ENCODE peak calls at places on chromosomes 12 and 14, in ten cellular contexts. One of them, this sample, is unnamed.

GRCh38 chr14:69153848-69154208 is 909 bp upstream of the DCAF5 start:
- DNase-seq in activated CD8-positive, alpha-beta T cell treated with anti-CD3 and anti-CD28 coated beads for 36 hours: no peak
- DNase-seq in activated T-helper 9 cell treated with anti-CD3 and anti-CD28 coated beads, Interleukin-2, amount 50 U/mL, for 16 hours: no peak
- DNase-seq in small intestine: no peak
- DNase-seq in naive thymus-derived CD8-positive, alpha-beta T cell: no peak
- DNase-seq in H54: no peak
- DNase-seq in progenitor cell of endocrine pancreas: no peak
- DNase-seq in fibroblast of lung: peak; percentile 29
- DNase-seq in NCI-H526: peak; percentile 27
- DNase-seq in midbrain: peak; percentile 49
- DNase-seq in this sample: no peak

GRCh38 chr12:513446-513845 is 53.7 kb downstream of the B4GALNT3 start:
- DNase-seq in activated CD8-positive, alpha-beta T cell treated with anti-CD3 and anti-CD28 coated beads for 36 hours: no peak
- DNase-seq in activated T-helper 9 cell treated with anti-CD3 and anti-CD28 coated beads, Interleukin-2, amount 50 U/mL, for 16 hours: no peak
- DNase-seq in small intestine: no peak
- DNase-seq in naive thymus-derived CD8-positive, alpha-beta T cell: no peak
- DNase-seq in H54: no peak
- DNase-seq in progenitor cell of endocrine pancreas: no peak
- DNase-seq in fibroblast of lung: no peak
- DNase-seq in NCI-H526: no peak
- DNase-seq in midbrain: no peak
- DNase-seq in this sample: no peak

GRCh38 chr12:70646850-70647249 is 9.6 kb upstream of the PTPRB start:
- DNase-seq in activated CD8-positive, alpha-beta T cell treated with anti-CD3 and anti-CD28 coated beads for 36 hours: no peak
- DNase-seq in activated T-helper 9 cell treated with anti-CD3 and anti-CD28 coated beads, Interleukin-2, amount 50 U/mL, for 16 hours: no peak
- DNase-seq in small intestine: no peak
- DNase-seq in naive thymus-derived CD8-positive, alpha-beta T cell: no peak
- DNase-seq in H54: no peak
- DNase-seq in progenitor cell of endocrine pancreas: no peak
- DNase-seq in fibroblast of lung: peak; percentile 96
- DNase-seq in NCI-H526: no peak
- DNase-seq in midbrain: no peak
- DNase-seq in this sample: no peak

GRCh38 chr14:103745424-103745823 is 29.8 kb downstream of the ZFYVE21 start:
- DNase-seq in activated CD8-positive, alpha-beta T cell treated with anti-CD3 and anti-CD28 coated beads for 36 hours: no peak
- DNase-seq in activated T-helper 9 cell treated with anti-CD3 and anti-CD28 coated beads, Interleukin-2, amount 50 U/mL, for 16 hours: no peak
- DNase-seq in small intestine: peak; percentile 87
- DNase-seq in naive thymus-derived CD8-positive, alpha-beta T cell: no peak
- DNase-seq in H54: no peak
- DNase-seq in progenitor cell of endocrine pancreas: no peak
- DNase-seq in fibroblast of lung: no peak
- DNase-seq in NCI-H526: no peak
- DNase-seq in midbrain: no peak
- DNase-seq in this sample: no peak

GRCh38 chr14:73235531-73236155 is 1.7 kb upstream of the PAPLN start:
- DNase-seq in activated CD8-positive, alpha-beta T cell treated with anti-CD3 and anti-CD28 coated beads for 36 hours: no peak
- DNase-seq in activated T-helper 9 cell treated with anti-CD3 and anti-CD28 coated beads, Interleukin-2, amount 50 U/mL, for 16 hours: no peak
- DNase-seq in small intestine: peak; percentile 53
- DNase-seq in naive thymus-derived CD8-positive, alpha-beta T cell: no peak
- DNase-seq in H54: peak; percentile 25
- DNase-seq in progenitor cell of endocrine pancreas: no peak
- DNase-seq in fibroblast of lung: peak; percentile 32
- DNase-seq in NCI-H526: peak; percentile 27
- DNase-seq in midbrain: no peak
- DNase-seq in this sample: no peak

GRCh38 chr14:37595809-37596595 is 573 bp downstream of the TTC6 start:
- DNase-seq in activated CD8-positive, alpha-beta T cell treated with anti-CD3 and anti-CD28 coated beads for 36 hours: peak; percentile 88
- DNase-seq in activated T-helper 9 cell treated with anti-CD3 and anti-CD28 coated beads, Interleukin-2, amount 50 U/mL, for 16 hours: peak; percentile 33
- DNase-seq in small intestine: peak; percentile 86
- DNase-seq in naive thymus-derived CD8-positive, alpha-beta T cell: no peak
- DNase-seq in H54: no peak
- DNase-seq in progenitor cell of endocrine pancreas: peak; percentile 58
- DNase-seq in fibroblast of lung: peak; percentile 22
- DNase-seq in NCI-H526: peak; percentile 98
- DNase-seq in midbrain: no peak
- DNase-seq in this sample: no peak

GRCh38 chr12:46915861-46916260 is 90.1 kb upstream of the SLC38A4 start:
- DNase-seq in activated CD8-positive, alpha-beta T cell treated with anti-CD3 and anti-CD28 coated beads for 36 hours: no peak
- DNase-seq in activated T-helper 9 cell treated with anti-CD3 and anti-CD28 coated beads, Interleukin-2, amount 50 U/mL, for 16 hours: no peak
- DNase-seq in small intestine: no peak
- DNase-seq in naive thymus-derived CD8-positive, alpha-beta T cell: no peak
- DNase-seq in H54: no peak
- DNase-seq in progenitor cell of endocrine pancreas: no peak
- DNase-seq in fibroblast of lung: peak; percentile 69
- DNase-seq in NCI-H526: no peak
- DNase-seq in midbrain: no peak
- DNase-seq in this sample: no peak

GRCh38 chr12:24948452-24948815 is 467 bp downstream of the BCAT1 start:
- DNase-seq in activated CD8-positive, alpha-beta T cell treated with anti-CD3 and anti-CD28 coated beads for 36 hours: peak; percentile 56
- DNase-seq in activated T-helper 9 cell treated with anti-CD3 and anti-CD28 coated beads, Interleukin-2, amount 50 U/mL, for 16 hours: no peak
- DNase-seq in small intestine: no peak
- DNase-seq in naive thymus-derived CD8-positive, alpha-beta T cell: peak; percentile 9
- DNase-seq in H54: peak; percentile 8
- DNase-seq in progenitor cell of endocrine pancreas: no peak
- DNase-seq in fibroblast of lung: peak; percentile 61
- DNase-seq in NCI-H526: peak; percentile 74
- DNase-seq in midbrain: no peak
- DNase-seq in this sample: peak; percentile 57

GRCh38 chr12:99758997-99759396 is 111.4 kb downstream of the GARIN6 start:
- DNase-seq in activated CD8-positive, alpha-beta T cell treated with anti-CD3 and anti-CD28 coated beads for 36 hours: no peak
- DNase-seq in activated T-helper 9 cell treated with anti-CD3 and anti-CD28 coated beads, Interleukin-2, amount 50 U/mL, for 16 hours: no peak
- DNase-seq in small intestine: no peak
- DNase-seq in naive thymus-derived CD8-positive, alpha-beta T cell: no peak
- DNase-seq in H54: no peak
- DNase-seq in progenitor cell of endocrine pancreas: no peak
- DNase-seq in fibroblast of lung: no peak
- DNase-seq in NCI-H526: no peak
- DNase-seq in midbrain: no peak
- DNase-seq in this sample: no peak

GRCh38 chr12:104957388-104958008 is 592 bp downstream of the SLC41A2 start:
- DNase-seq in activated CD8-positive, alpha-beta T cell treated with anti-CD3 and anti-CD28 coated beads for 36 hours: peak; percentile 49
- DNase-seq in activated T-helper 9 cell treated with anti-CD3 and anti-CD28 coated beads, Interleukin-2, amount 50 U/mL, for 16 hours: peak; percentile 10
- DNase-seq in small intestine: peak; percentile 45
- DNase-seq in naive thymus-derived CD8-positive, alpha-beta T cell: peak; percentile 36
- DNase-seq in H54: no peak
- DNase-seq in progenitor cell of endocrine pancreas: no peak
- DNase-seq in fibroblast of lung: no peak
- DNase-seq in NCI-H526: peak; percentile 51
- DNase-seq in midbrain: no peak
- DNase-seq in this sample: no peak

GRCh38 chr14:72479471-72479931 is 414.4 kb downstream of the DPF3 start:
- DNase-seq in activated CD8-positive, alpha-beta T cell treated with anti-CD3 and anti-CD28 coated beads for 36 hours: peak; percentile 16
- DNase-seq in activated T-helper 9 cell treated with anti-CD3 and anti-CD28 coated beads, Interleukin-2, amount 50 U/mL, for 16 hours: no peak
- DNase-seq in small intestine: no peak
- DNase-seq in naive thymus-derived CD8-positive, alpha-beta T cell: no peak
- DNase-seq in H54: no peak
- DNase-seq in progenitor cell of endocrine pancreas: no peak
- DNase-seq in fibroblast of lung: peak; percentile 47
- DNase-seq in NCI-H526: peak; percentile 61
- DNase-seq in midbrain: no peak
- DNase-seq in this sample: peak; percentile 37

GRCh38 chr14:69685716-69686115 is 74.3 kb downstream of the SUSD6 start:
- DNase-seq in activated CD8-positive, alpha-beta T cell treated with anti-CD3 and anti-CD28 coated beads for 36 hours: peak; percentile 54
- DNase-seq in activated T-helper 9 cell treated with anti-CD3 and anti-CD28 coated beads, Interleukin-2, amount 50 U/mL, for 16 hours: no peak
- DNase-seq in small intestine: peak; percentile 82
- DNase-seq in naive thymus-derived CD8-positive, alpha-beta T cell: no peak
- DNase-seq in H54: no peak
- DNase-seq in progenitor cell of endocrine pancreas: no peak
- DNase-seq in fibroblast of lung: peak; percentile 77
- DNase-seq in NCI-H526: peak; percentile 19
- DNase-seq in midbrain: peak; percentile 73
- DNase-seq in this sample: no peak

GRCh38 chr14:65250162-65250495 is 147.8 kb upstream of the MAX start:
- DNase-seq in activated CD8-positive, alpha-beta T cell treated with anti-CD3 and anti-CD28 coated beads for 36 hours: no peak
- DNase-seq in activated T-helper 9 cell treated with anti-CD3 and anti-CD28 coated beads, Interleukin-2, amount 50 U/mL, for 16 hours: no peak
- DNase-seq in small intestine: no peak
- DNase-seq in naive thymus-derived CD8-positive, alpha-beta T cell: no peak
- DNase-seq in H54: no peak
- DNase-seq in progenitor cell of endocrine pancreas: no peak
- DNase-seq in fibroblast of lung: no peak
- DNase-seq in NCI-H526: no peak
- DNase-seq in midbrain: no peak
- DNase-seq in this sample: no peak

GRCh38 chr12:52691076-52691764 is 11.0 kb upstream of the KRT1 start:
- DNase-seq in activated CD8-positive, alpha-beta T cell treated with anti-CD3 and anti-CD28 coated beads for 36 hours: peak; percentile 57
- DNase-seq in activated T-helper 9 cell treated with anti-CD3 and anti-CD28 coated beads, Interleukin-2, amount 50 U/mL, for 16 hours: peak; percentile 17
- DNase-seq in small intestine: no peak
- DNase-seq in naive thymus-derived CD8-positive, alpha-beta T cell: peak; percentile 68
- DNase-seq in H54: no peak
- DNase-seq in progenitor cell of endocrine pancreas: no peak
- DNase-seq in fibroblast of lung: no peak
- DNase-seq in NCI-H526: peak; percentile 63
- DNase-seq in midbrain: no peak
- DNase-seq in this sample: no peak

GRCh38 chr12:6336859-6337744 is 4.8 kb downstream of the TNFRSF1A start:
- DNase-seq in activated CD8-positive, alpha-beta T cell treated with anti-CD3 and anti-CD28 coated beads for 36 hours: peak; percentile 71
- DNase-seq in activated T-helper 9 cell treated with anti-CD3 and anti-CD28 coated beads, Interleukin-2, amount 50 U/mL, for 16 hours: peak; percentile 40
- DNase-seq in small intestine: peak; percentile 70
- DNase-seq in naive thymus-derived CD8-positive, alpha-beta T cell: peak; percentile 77
- DNase-seq in H54: no peak
- DNase-seq in progenitor cell of endocrine pancreas: no peak
- DNase-seq in fibroblast of lung: no peak
- DNase-seq in NCI-H526: no peak
- DNase-seq in midbrain: no peak
- DNase-seq in this sample: no peak

GRCh38 chr12:84113666-84114065 is 798.9 kb downstream of the SLC6A15 start:
- DNase-seq in activated CD8-positive, alpha-beta T cell treated with anti-CD3 and anti-CD28 coated beads for 36 hours: no peak
- DNase-seq in activated T-helper 9 cell treated with anti-CD3 and anti-CD28 coated beads, Interleukin-2, amount 50 U/mL, for 16 hours: no peak
- DNase-seq in small intestine: no peak
- DNase-seq in naive thymus-derived CD8-positive, alpha-beta T cell: no peak
- DNase-seq in H54: no peak
- DNase-seq in progenitor cell of endocrine pancreas: no peak
- DNase-seq in fibroblast of lung: no peak
- DNase-seq in NCI-H526: no peak
- DNase-seq in midbrain: no peak
- DNase-seq in this sample: no peak

GRCh38 chr14:30559638-30560071 is 697 bp downstream of the G2E3 start:
- DNase-seq in activated CD8-positive, alpha-beta T cell treated with anti-CD3 and anti-CD28 coated beads for 36 hours: peak; percentile 32
- DNase-seq in activated T-helper 9 cell treated with anti-CD3 and anti-CD28 coated beads, Interleukin-2, amount 50 U/mL, for 16 hours: no peak
- DNase-seq in small intestine: peak; percentile 23
- DNase-seq in naive thymus-derived CD8-positive, alpha-beta T cell: peak; percentile 31
- DNase-seq in H54: no peak
- DNase-seq in progenitor cell of endocrine pancreas: no peak
- DNase-seq in fibroblast of lung: peak; percentile 81
- DNase-seq in NCI-H526: peak; percentile 51
- DNase-seq in midbrain: no peak
- DNase-seq in this sample: no peak

GRCh38 chr12:90543393-90543792 is 411.6 kb downstream of the CCER1 start:
- DNase-seq in activated CD8-positive, alpha-beta T cell treated with anti-CD3 and anti-CD28 coated beads for 36 hours: no peak
- DNase-seq in activated T-helper 9 cell treated with anti-CD3 and anti-CD28 coated beads, Interleukin-2, amount 50 U/mL, for 16 hours: no peak
- DNase-seq in small intestine: no peak
- DNase-seq in naive thymus-derived CD8-positive, alpha-beta T cell: no peak
- DNase-seq in H54: no peak
- DNase-seq in progenitor cell of endocrine pancreas: no peak
- DNase-seq in fibroblast of lung: peak; percentile 59
- DNase-seq in NCI-H526: no peak
- DNase-seq in midbrain: no peak
- DNase-seq in this sample: no peak

GRCh38 chr12:69254046-69254445 is 14.7 kb downstream of the CPSF6 start:
- DNase-seq in activated CD8-positive, alpha-beta T cell treated with anti-CD3 and anti-CD28 coated beads for 36 hours: no peak
- DNase-seq in activated T-helper 9 cell treated with anti-CD3 and anti-CD28 coated beads, Interleukin-2, amount 50 U/mL, for 16 hours: no peak
- DNase-seq in small intestine: peak; percentile 67
- DNase-seq in naive thymus-derived CD8-positive, alpha-beta T cell: peak; percentile 70
- DNase-seq in H54: no peak
- DNase-seq in progenitor cell of endocrine pancreas: no peak
- DNase-seq in fibroblast of lung: peak; percentile 43
- DNase-seq in NCI-H526: peak; percentile 67
- DNase-seq in midbrain: peak; percentile 44
- DNase-seq in this sample: peak; percentile 46

GRCh38 chr14:58923751-58924405 is 264.6 kb upstream of the DAAM1 start:
- DNase-seq in activated CD8-positive, alpha-beta T cell treated with anti-CD3 and anti-CD28 coated beads for 36 hours: no peak
- DNase-seq in activated T-helper 9 cell treated with anti-CD3 and anti-CD28 coated beads, Interleukin-2, amount 50 U/mL, for 16 hours: no peak
- DNase-seq in small intestine: no peak
- DNase-seq in naive thymus-derived CD8-positive, alpha-beta T cell: no peak
- DNase-seq in H54: no peak
- DNase-seq in progenitor cell of endocrine pancreas: no peak
- DNase-seq in fibroblast of lung: peak; percentile 16
- DNase-seq in NCI-H526: no peak
- DNase-seq in midbrain: no peak
- DNase-seq in this sample: no peak

GRCh38 chr12:32885831-32886230 is 10.7 kb downstream of the PKP2 start:
- DNase-seq in activated CD8-positive, alpha-beta T cell treated with anti-CD3 and anti-CD28 coated beads for 36 hours: no peak
- DNase-seq in activated T-helper 9 cell treated with anti-CD3 and anti-CD28 coated beads, Interleukin-2, amount 50 U/mL, for 16 hours: no peak
- DNase-seq in small intestine: no peak
- DNase-seq in naive thymus-derived CD8-positive, alpha-beta T cell: no peak
- DNase-seq in H54: no peak
- DNase-seq in progenitor cell of endocrine pancreas: no peak
- DNase-seq in fibroblast of lung: no peak
- DNase-seq in NCI-H526: peak; percentile 39
- DNase-seq in midbrain: no peak
- DNase-seq in this sample: no peak

GRCh38 chr12:45939759-45940158 is 50.6 kb downstream of the SCAF11 start:
- DNase-seq in activated CD8-positive, alpha-beta T cell treated with anti-CD3 and anti-CD28 coated beads for 36 hours: no peak
- DNase-seq in activated T-helper 9 cell treated with anti-CD3 and anti-CD28 coated beads, Interleukin-2, amount 50 U/mL, for 16 hours: no peak
- DNase-seq in small intestine: no peak
- DNase-seq in naive thymus-derived CD8-positive, alpha-beta T cell: no peak
- DNase-seq in H54: no peak
- DNase-seq in progenitor cell of endocrine pancreas: no peak
- DNase-seq in fibroblast of lung: no peak
- DNase-seq in NCI-H526: no peak
- DNase-seq in midbrain: no peak
- DNase-seq in this sample: no peak

GRCh38 chr14:68245146-68246073 is 425.8 kb downstream of the RAD51B start:
- DNase-seq in activated CD8-positive, alpha-beta T cell treated with anti-CD3 and anti-CD28 coated beads for 36 hours: no peak
- DNase-seq in activated T-helper 9 cell treated with anti-CD3 and anti-CD28 coated beads, Interleukin-2, amount 50 U/mL, for 16 hours: no peak
- DNase-seq in small intestine: no peak
- DNase-seq in naive thymus-derived CD8-positive, alpha-beta T cell: no peak
- DNase-seq in H54: no peak
- DNase-seq in progenitor cell of endocrine pancreas: no peak
- DNase-seq in fibroblast of lung: peak; percentile 70
- DNase-seq in NCI-H526: no peak
- DNase-seq in midbrain: no peak
- DNase-seq in this sample: no peak

GRCh38 chr12:54195736-54196347 is 7.1 kb upstream of the SMUG1 start:
- DNase-seq in activated CD8-positive, alpha-beta T cell treated with anti-CD3 and anti-CD28 coated beads for 36 hours: no peak
- DNase-seq in activated T-helper 9 cell treated with anti-CD3 and anti-CD28 coated beads, Interleukin-2, amount 50 U/mL, for 16 hours: no peak
- DNase-seq in small intestine: no peak
- DNase-seq in naive thymus-derived CD8-positive, alpha-beta T cell: no peak
- DNase-seq in H54: peak; percentile 46
- DNase-seq in progenitor cell of endocrine pancreas: no peak
- DNase-seq in fibroblast of lung: peak; percentile 76
- DNase-seq in NCI-H526: peak; percentile 92
- DNase-seq in midbrain: no peak
- DNase-seq in this sample: no peak

GRCh38 chr12:75938189-75938588 is 93.4 kb downstream of the PHLDA1 start:
- DNase-seq in activated CD8-positive, alpha-beta T cell treated with anti-CD3 and anti-CD28 coated beads for 36 hours: no peak
- DNase-seq in activated T-helper 9 cell treated with anti-CD3 and anti-CD28 coated beads, Interleukin-2, amount 50 U/mL, for 16 hours: no peak
- DNase-seq in small intestine: no peak
- DNase-seq in naive thymus-derived CD8-positive, alpha-beta T cell: no peak
- DNase-seq in H54: no peak
- DNase-seq in progenitor cell of endocrine pancreas: no peak
- DNase-seq in fibroblast of lung: no peak
- DNase-seq in NCI-H526: no peak
- DNase-seq in midbrain: no peak
- DNase-seq in this sample: no peak

GRCh38 chr12:47870175-47870781 is 34.5 kb downstream of the VDR start:
- DNase-seq in activated CD8-positive, alpha-beta T cell treated with anti-CD3 and anti-CD28 coated beads for 36 hours: no peak
- DNase-seq in activated T-helper 9 cell treated with anti-CD3 and anti-CD28 coated beads, Interleukin-2, amount 50 U/mL, for 16 hours: no peak
- DNase-seq in small intestine: peak; percentile 68
- DNase-seq in naive thymus-derived CD8-positive, alpha-beta T cell: no peak
- DNase-seq in H54: no peak
- DNase-seq in progenitor cell of endocrine pancreas: no peak
- DNase-seq in fibroblast of lung: no peak
- DNase-seq in NCI-H526: peak; percentile 19
- DNase-seq in midbrain: no peak
- DNase-seq in this sample: no peak

GRCh38 chr12:12007001-12007712 is 63.6 kb upstream of the BCL2L14 start:
- DNase-seq in activated CD8-positive, alpha-beta T cell treated with anti-CD3 and anti-CD28 coated beads for 36 hours: peak; percentile 92
- DNase-seq in activated T-helper 9 cell treated with anti-CD3 and anti-CD28 coated beads, Interleukin-2, amount 50 U/mL, for 16 hours: peak; percentile 73
- DNase-seq in small intestine: no peak
- DNase-seq in naive thymus-derived CD8-positive, alpha-beta T cell: no peak
- DNase-seq in H54: no peak
- DNase-seq in progenitor cell of endocrine pancreas: no peak
- DNase-seq in fibroblast of lung: peak; percentile 90
- DNase-seq in NCI-H526: no peak
- DNase-seq in midbrain: no peak
- DNase-seq in this sample: peak; percentile 58

GRCh38 chr14:29321646-29322045 is 555.1 kb downstream of the FOXG1 start:
- DNase-seq in activated CD8-positive, alpha-beta T cell treated with anti-CD3 and anti-CD28 coated beads for 36 hours: no peak
- DNase-seq in activated T-helper 9 cell treated with anti-CD3 and anti-CD28 coated beads, Interleukin-2, amount 50 U/mL, for 16 hours: no peak
- DNase-seq in small intestine: no peak
- DNase-seq in naive thymus-derived CD8-positive, alpha-beta T cell: no peak
- DNase-seq in H54: no peak
- DNase-seq in progenitor cell of endocrine pancreas: no peak
- DNase-seq in fibroblast of lung: peak; percentile 90
- DNase-seq in NCI-H526: no peak
- DNase-seq in midbrain: no peak
- DNase-seq in this sample: no peak

This sample was measured in GM12864.